ENCODE peak calls at places on chromosome 19, in six cellular contexts. B is BJ, N is fibroblast of mammary gland, U is choroid plexus epithelial cell, Z is OCI-LY7, J is lower lobe of right lung. C is an unnamed sample.

GRCh38 chr19:46000497-46001246 is 5.4 kb downstream of the CCDC61 start:
- DNase-seq in B (no peak), N (peak), Z (peak), J (peak), U (peak), C (no peak)

GRCh38 chr19:46729696-46730095 is 12.8 kb upstream of the PRKD2 start:
- DNase-seq in Z (no peak), J (no peak), U (no peak), N (no peak), B (no peak), C (no peak)

GRCh38 chr19:13260883-13261653 is 110.9 kb downstream of the IER2 start:
- DNase-seq in U (peak), J (no peak), Z (no peak), B (peak), N (peak), C (peak)

GRCh38 chr19:31149306-31149975 is 199.8 kb downstream of the TSHZ3 start:
- DNase-seq in N (no peak), J (no peak), B (no peak), Z (no peak), U (no peak), C (no peak)

GRCh38 chr19:58317481-58318072 is 9.2 kb upstream of the ZSCAN22 start:
- DNase-seq in U (peak), N (peak), J (no peak), B (no peak), Z (peak), C (peak)

GRCh38 chr19:4678881-4679379 is 8.8 kb upstream of the MYDGF start:
- DNase-seq in N (peak), B (no peak), U (peak), J (no peak), Z (peak), C (peak)

GRCh38 chr19:18674616-18675015 is 8.9 kb upstream of the CRTC1 start:
- DNase-seq in U (no peak), J (no peak), B (no peak), Z (no peak), N (peak), C (no peak)

GRCh38 chr19:42092350-42092749 is 16.4 kb downstream of the ZNF574 start:
- DNase-seq in U (no peak), B (no peak), N (no peak), J (no peak), Z (peak), C (no peak)

GRCh38 chr19:45499196-45500180 is 1.2 kb downstream of the PPM1N start:
- DNase-seq in J (peak), Z (peak), N (no peak), U (peak), B (no peak), C (no peak)

GRCh38 chr19:41623360-41623759 is 3.5 kb downstream of the CEACAM4 start:
- DNase-seq in J (no peak), N (no peak), B (no peak), Z (no peak), U (no peak), C (no peak)

GRCh38 chr19:12983561-12984142 is 11.6 kb upstream of the NFIX start:
- DNase-seq in B (no peak), J (peak), U (peak), N (peak), Z (peak), C (peak)

GRCh38 chr19:19997656-19998268 is 41.5 kb downstream of the ZNF682 start:
- DNase-seq in U (no peak), B (no peak), J (no peak), N (peak), Z (peak), C (no peak)

GRCh38 chr19:6298413-6298812 is 18.6 kb upstream of the MLLT1 start:
- DNase-seq in U (no peak), Z (no peak), J (no peak), N (no peak), B (no peak), C (no peak)

GRCh38 chr19:4089400-4089908 is 22.8 kb upstream of the ZBTB7A start:
- DNase-seq in N (no peak), U (no peak), J (peak), B (no peak), Z (no peak), C (no peak)

GRCh38 chr19:38869836-38870607 is 8.1 kb downstream of the RINL start:
- DNase-seq in U (peak), J (peak), B (no peak), N (peak), Z (peak), C (peak)
- H3K4me3 ChIP-seq in U (peak), J (peak), B (peak), N (peak), Z (peak), C (peak)

GRCh38 chr19:17447704-17448189 is 721 bp downstream of the TMEM221 start:
- DNase-seq in N (no peak), B (no peak), Z (no peak), J (no peak), U (no peak), C (no peak)
- H3K4me3 ChIP-seq in N (no peak), B (no peak), Z (no peak), J (peak), U (no peak), C (no peak)

GRCh38 chr19:51352783-51353360 is 10.9 kb upstream of the VSIG10L start:
- DNase-seq in J (no peak), Z (no peak), B (no peak), N (no peak), U (no peak), C (no peak)

GRCh38 chr19:51354103-51354741 is 12.0 kb downstream of the ETFB start:
- DNase-seq in U (peak), J (no peak), Z (no peak), N (no peak), B (no peak), C (no peak)

GRCh38 chr19:51357952-51358351 is 8.2 kb downstream of the ETFB start:
- DNase-seq in U (no peak), J (no peak), N (no peak), B (no peak), Z (no peak), C (no peak)

GRCh38 chr19:51356159-51356801 is 9.9 kb downstream of the ETFB start:
- DNase-seq in N (no peak), J (no peak), U (no peak), Z (no peak), B (no peak), C (no peak)

GRCh38 chr19:51354742-51355148 is 11.4 kb downstream of the ETFB start:
- DNase-seq in N (no peak), Z (no peak), J (no peak), B (no peak), U (peak), C (peak)
- H3K4me3 ChIP-seq in N (no peak), Z (no peak), J (no peak), B (no peak), U (no peak), C (no peak)

GRCh38 chr19:43581467-43581866 is 5.9 kb downstream of the PINLYP start:
- DNase-seq in U (no peak), N (no peak), Z (no peak), J (no peak), B (no peak), C (no peak)

GRCh38 chr19:43578787-43579186 is 3.2 kb downstream of the PINLYP start:
- DNase-seq in N (no peak), U (no peak), Z (no peak), B (no peak), J (no peak), C (no peak)

GRCh38 chr19:43586346-43586745 is 9.6 kb downstream of the IRGQ start:
- DNase-seq in B (no peak), Z (no peak), N (no peak), J (no peak), U (no peak), C (no peak)

GRCh38 chr19:43584484-43584883 is 8.9 kb downstream of the PINLYP start:
- DNase-seq in N (no peak), U (no peak), B (no peak), Z (no peak), J (no peak), C (no peak)

GRCh38 chr19:43582495-43582894 is 6.9 kb downstream of the PINLYP start:
- DNase-seq in Z (no peak), B (no peak), N (no peak), U (no peak), J (no peak), C (no peak)
- H3K4me3 ChIP-seq in Z (no peak), B (no peak), N (no peak), U (no peak), J (no peak), C (no peak)

DNA sequence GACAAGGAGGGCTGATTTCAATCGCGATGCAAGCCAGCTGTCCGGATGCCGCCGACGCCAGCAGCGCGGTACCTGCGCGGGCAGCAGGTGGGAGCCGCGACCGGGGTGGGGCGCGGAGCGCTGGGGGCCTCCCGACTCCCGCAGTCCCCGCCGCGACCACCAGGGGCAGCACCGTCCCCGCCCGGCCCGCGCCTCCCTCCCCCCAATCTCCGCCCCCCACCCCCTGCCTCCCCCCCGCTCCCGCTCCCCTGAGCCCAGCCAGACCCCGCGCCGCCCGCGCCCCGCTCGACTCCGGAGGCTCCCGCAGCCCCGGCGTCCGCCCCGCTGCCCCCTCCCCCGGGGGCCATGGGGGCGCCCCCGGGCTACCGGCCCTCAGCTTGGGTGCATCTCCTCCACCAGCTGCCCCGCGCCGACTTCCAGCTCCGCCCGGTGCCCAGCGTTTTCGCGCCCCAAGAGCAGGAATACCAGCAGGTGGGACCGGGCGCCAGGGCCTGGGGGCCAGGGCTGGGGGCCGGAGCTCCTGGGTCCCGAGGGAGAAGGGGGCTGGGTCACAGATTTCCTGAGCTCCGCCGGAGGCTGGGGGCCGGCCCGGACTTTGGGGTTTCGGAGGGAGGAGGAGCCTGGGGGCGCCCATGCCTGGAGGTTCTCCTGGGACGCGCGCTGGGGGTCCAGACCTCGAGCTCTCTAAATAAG is at the start of gene TTYH1:
- DNase-seq in B (no peak), J (no peak), Z (no peak), N (no peak), U (no peak), C (no peak)
- H3K4me3 ChIP-seq in B (no peak), J (no peak), Z (no peak), N (no peak), U (no peak), C (no peak)

GRCh38 chr19:35271546-35271945 is 2.8 kb downstream of the USF2 start:
- DNase-seq in Z (no peak), U (no peak), N (no peak), J (no peak), B (no peak), C (no peak)

GRCh38 chr19:35272122-35272715 is 3.5 kb downstream of the USF2 start:
- DNase-seq in U (no peak), J (no peak), Z (no peak), N (no peak), B (no peak), C (no peak)

GRCh38 chr19:35268546-35269424 is at the start of gene USF2:
- DNase-seq in N (peak), Z (peak), B (no peak), J (peak), U (peak), C (peak)

GRCh38 chr19:35269425-35270117 is 809 bp downstream of the USF2 start:
- DNase-seq in U (peak), J (peak), Z (peak), N (peak), B (peak), C (peak)

GRCh38 chr19:35270381-35270811 is 1.6 kb downstream of the USF2 start:
- DNase-seq in N (no peak), Z (no peak), J (no peak), B (no peak), U (no peak), C (no peak)
- H3K4me3 ChIP-seq in N (no peak), Z (peak), J (peak), B (no peak), U (no peak), C (no peak)

GRCh38 chr19:52923782-52924593 is 760 bp upstream of the ZNF888 start:
- DNase-seq in J (peak), U (peak), N (peak), B (no peak), Z (no peak), C (no peak)
- H3K4me3 ChIP-seq in J (peak), U (peak), N (peak), B (peak), Z (peak), C (peak)

DNA sequence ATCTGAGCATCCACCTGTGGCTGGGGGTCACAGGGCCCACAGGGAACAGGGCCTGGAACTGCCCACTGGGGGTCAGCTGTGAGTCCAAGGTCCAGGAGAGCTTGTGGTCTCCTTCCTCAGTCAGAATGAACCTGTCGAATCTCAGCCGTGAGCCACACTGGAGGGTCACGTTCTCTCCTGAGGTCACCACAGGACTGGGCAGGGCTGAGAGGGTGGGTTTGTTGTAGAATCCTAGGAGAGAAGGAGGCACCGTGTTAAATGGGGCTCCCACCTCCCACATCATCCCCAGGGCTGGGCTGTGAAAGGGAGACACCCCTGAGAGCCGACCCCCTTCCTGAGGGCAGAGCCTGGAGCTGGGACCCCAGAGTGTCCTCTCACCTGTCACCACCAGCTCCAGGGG is 1.5 kb downstream of the LILRA5 start:
- DNase-seq in Z (no peak), U (no peak), B (no peak), N (no peak), J (no peak), C (no peak)
- H3K4me3 ChIP-seq in Z (no peak), U (no peak), B (no peak), N (no peak), J (no peak), C (no peak)

DNA sequence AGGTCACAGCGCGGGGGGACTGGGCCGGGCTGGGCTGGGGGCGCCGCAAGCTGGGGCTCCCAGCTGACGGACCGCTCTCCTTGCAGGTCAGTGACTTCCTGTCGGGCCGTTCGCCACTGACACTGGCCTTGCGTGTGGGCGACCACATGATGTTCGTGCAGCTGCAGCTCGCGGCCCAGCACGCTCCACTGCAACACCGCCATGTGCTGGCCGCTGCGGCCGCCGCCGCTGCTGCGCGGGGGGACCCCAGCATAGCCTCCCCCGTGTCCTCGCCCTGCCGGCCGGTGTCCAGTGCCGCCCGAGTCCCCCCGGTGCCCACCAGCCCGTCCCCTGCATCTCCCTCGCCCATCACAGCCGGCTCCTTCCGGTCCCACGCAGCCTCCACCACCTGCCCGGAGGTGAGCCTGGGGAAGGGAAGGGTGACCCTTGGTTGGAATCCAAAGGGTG is 5.7 kb downstream of the MIDN start:
- DNase-seq in N (peak), U (peak), J (peak), B (no peak), Z (no peak), C (no peak)
- H3K4me3 ChIP-seq in N (peak), U (peak), J (peak), B (peak), Z (no peak), C (no peak)